ENCODE peak calls at places on chromosomes 13 and 19, in seven cellular contexts. One of them, this sample, is unnamed.

GRCh38 chr13:20664304-20664703 is 39.2 kb upstream of the IL17D start:
- DNase-seq in neural crest cell: no peak
- DNase-seq in dorsolateral prefrontal cortex: no peak
- DNase-seq in stimulated activated CD8-positive, alpha-beta memory T cell treated with anti-CD3 and anti-CD28 coated beads, Interleukin-2, amount 100 ng/mL, for 1 hour: no peak
- DNase-seq in mesothelial cell of epicardium: no peak
- DNase-seq in ACHN: no peak
- DNase-seq in stimulated activated CD4-positive, alpha-beta T cell treated with anti-CD3 and anti-CD28 coated beads, Interleukin-2, amount 100 ng/mL, for 48 hours: no peak
- DNase-seq in this sample: no peak

GRCh38 chr19:56562766-56563165 is 4.5 kb upstream of the ZNF470 start:
- DNase-seq in neural crest cell: no peak
- DNase-seq in dorsolateral prefrontal cortex: no peak
- DNase-seq in stimulated activated CD8-positive, alpha-beta memory T cell treated with anti-CD3 and anti-CD28 coated beads, Interleukin-2, amount 100 ng/mL, for 1 hour: no peak
- DNase-seq in mesothelial cell of epicardium: no peak
- DNase-seq in ACHN: no peak
- DNase-seq in stimulated activated CD4-positive, alpha-beta T cell treated with anti-CD3 and anti-CD28 coated beads, Interleukin-2, amount 100 ng/mL, for 48 hours: no peak
- DNase-seq in this sample: no peak

GRCh38 chr13:59776924-59777690 is 386.6 kb downstream of the DIAPH3 start:
- DNase-seq in neural crest cell: no peak
- DNase-seq in dorsolateral prefrontal cortex: no peak
- DNase-seq in stimulated activated CD8-positive, alpha-beta memory T cell treated with anti-CD3 and anti-CD28 coated beads, Interleukin-2, amount 100 ng/mL, for 1 hour: no peak
- DNase-seq in mesothelial cell of epicardium: no peak
- DNase-seq in ACHN: peak; percentile 39
- DNase-seq in stimulated activated CD4-positive, alpha-beta T cell treated with anti-CD3 and anti-CD28 coated beads, Interleukin-2, amount 100 ng/mL, for 48 hours: no peak
- DNase-seq in this sample: no peak

GRCh38 chr13:30581582-30581981 is 36.1 kb upstream of the USPL1 start:
- DNase-seq in neural crest cell: no peak
- DNase-seq in dorsolateral prefrontal cortex: no peak
- DNase-seq in stimulated activated CD8-positive, alpha-beta memory T cell treated with anti-CD3 and anti-CD28 coated beads, Interleukin-2, amount 100 ng/mL, for 1 hour: no peak
- DNase-seq in mesothelial cell of epicardium: no peak
- DNase-seq in ACHN: peak; percentile 45
- DNase-seq in stimulated activated CD4-positive, alpha-beta T cell treated with anti-CD3 and anti-CD28 coated beads, Interleukin-2, amount 100 ng/mL, for 48 hours: no peak
- DNase-seq in this sample: no peak

GRCh38 chr13:50152655-50153309 is 137.5 kb downstream of the KCNRG start:
- DNase-seq in neural crest cell: no peak
- DNase-seq in dorsolateral prefrontal cortex: no peak
- DNase-seq in stimulated activated CD8-positive, alpha-beta memory T cell treated with anti-CD3 and anti-CD28 coated beads, Interleukin-2, amount 100 ng/mL, for 1 hour: no peak
- DNase-seq in mesothelial cell of epicardium: no peak
- DNase-seq in ACHN: no peak
- DNase-seq in stimulated activated CD4-positive, alpha-beta T cell treated with anti-CD3 and anti-CD28 coated beads, Interleukin-2, amount 100 ng/mL, for 48 hours: no peak
- DNase-seq in this sample: no peak

GRCh38 chr19:362683-363082 is 18.1 kb upstream of the MIER2 start:
- DNase-seq in neural crest cell: no peak
- DNase-seq in dorsolateral prefrontal cortex: no peak
- DNase-seq in stimulated activated CD8-positive, alpha-beta memory T cell treated with anti-CD3 and anti-CD28 coated beads, Interleukin-2, amount 100 ng/mL, for 1 hour: no peak
- DNase-seq in mesothelial cell of epicardium: no peak
- DNase-seq in ACHN: no peak
- DNase-seq in stimulated activated CD4-positive, alpha-beta T cell treated with anti-CD3 and anti-CD28 coated beads, Interleukin-2, amount 100 ng/mL, for 48 hours: no peak
- DNase-seq in this sample: no peak

GRCh38 chr19:3224346-3225325 is at the start of gene CELF5:
- DNase-seq in neural crest cell: peak; percentile 58
- DNase-seq in dorsolateral prefrontal cortex: peak; percentile 65
- DNase-seq in stimulated activated CD8-positive, alpha-beta memory T cell treated with anti-CD3 and anti-CD28 coated beads, Interleukin-2, amount 100 ng/mL, for 1 hour: peak; percentile 20
- DNase-seq in mesothelial cell of epicardium: peak; percentile 56
- DNase-seq in ACHN: peak; percentile 43
- DNase-seq in stimulated activated CD4-positive, alpha-beta T cell treated with anti-CD3 and anti-CD28 coated beads, Interleukin-2, amount 100 ng/mL, for 48 hours: peak; percentile 57
- DNase-seq in this sample: no peak

GRCh38 chr13:53158201-53158600 is 129.6 kb downstream of the OLFM4 start:
- DNase-seq in neural crest cell: no peak
- DNase-seq in dorsolateral prefrontal cortex: no peak
- DNase-seq in stimulated activated CD8-positive, alpha-beta memory T cell treated with anti-CD3 and anti-CD28 coated beads, Interleukin-2, amount 100 ng/mL, for 1 hour: no peak
- DNase-seq in mesothelial cell of epicardium: no peak
- DNase-seq in ACHN: no peak
- DNase-seq in stimulated activated CD4-positive, alpha-beta T cell treated with anti-CD3 and anti-CD28 coated beads, Interleukin-2, amount 100 ng/mL, for 48 hours: no peak
- DNase-seq in this sample: no peak

GRCh38 chr13:97296740-97297139 is 74.6 kb downstream of the MBNL2 start:
- DNase-seq in neural crest cell: no peak
- DNase-seq in dorsolateral prefrontal cortex: no peak
- DNase-seq in stimulated activated CD8-positive, alpha-beta memory T cell treated with anti-CD3 and anti-CD28 coated beads, Interleukin-2, amount 100 ng/mL, for 1 hour: no peak
- DNase-seq in mesothelial cell of epicardium: no peak
- DNase-seq in ACHN: no peak
- DNase-seq in stimulated activated CD4-positive, alpha-beta T cell treated with anti-CD3 and anti-CD28 coated beads, Interleukin-2, amount 100 ng/mL, for 48 hours: no peak
- DNase-seq in this sample: no peak

GRCh38 chr13:36057041-36057440 is 74.1 kb downstream of the DCLK1 start:
- DNase-seq in neural crest cell: no peak
- DNase-seq in dorsolateral prefrontal cortex: no peak
- DNase-seq in stimulated activated CD8-positive, alpha-beta memory T cell treated with anti-CD3 and anti-CD28 coated beads, Interleukin-2, amount 100 ng/mL, for 1 hour: no peak
- DNase-seq in mesothelial cell of epicardium: no peak
- DNase-seq in ACHN: peak; percentile 15
- DNase-seq in stimulated activated CD4-positive, alpha-beta T cell treated with anti-CD3 and anti-CD28 coated beads, Interleukin-2, amount 100 ng/mL, for 48 hours: no peak
- DNase-seq in this sample: no peak

GRCh38 chr19:51089786-51090185 is 7.1 kb upstream of the KLK14 start:
- DNase-seq in neural crest cell: no peak
- DNase-seq in dorsolateral prefrontal cortex: no peak
- DNase-seq in stimulated activated CD8-positive, alpha-beta memory T cell treated with anti-CD3 and anti-CD28 coated beads, Interleukin-2, amount 100 ng/mL, for 1 hour: no peak
- DNase-seq in mesothelial cell of epicardium: no peak
- DNase-seq in ACHN: no peak
- DNase-seq in stimulated activated CD4-positive, alpha-beta T cell treated with anti-CD3 and anti-CD28 coated beads, Interleukin-2, amount 100 ng/mL, for 48 hours: no peak
- DNase-seq in this sample: no peak

GRCh38 chr19:14474827-14475226 is 327 bp downstream of the PTGER1 start:
- DNase-seq in neural crest cell: no peak
- DNase-seq in dorsolateral prefrontal cortex: no peak
- DNase-seq in stimulated activated CD8-positive, alpha-beta memory T cell treated with anti-CD3 and anti-CD28 coated beads, Interleukin-2, amount 100 ng/mL, for 1 hour: no peak
- DNase-seq in mesothelial cell of epicardium: no peak
- DNase-seq in ACHN: no peak
- DNase-seq in stimulated activated CD4-positive, alpha-beta T cell treated with anti-CD3 and anti-CD28 coated beads, Interleukin-2, amount 100 ng/mL, for 48 hours: no peak
- DNase-seq in this sample: no peak

GRCh38 chr13:112790735-112791641 is 101.2 kb downstream of the ATP11A start:
- DNase-seq in neural crest cell: no peak
- DNase-seq in dorsolateral prefrontal cortex: no peak
- DNase-seq in stimulated activated CD8-positive, alpha-beta memory T cell treated with anti-CD3 and anti-CD28 coated beads, Interleukin-2, amount 100 ng/mL, for 1 hour: no peak
- DNase-seq in mesothelial cell of epicardium: no peak
- DNase-seq in ACHN: no peak
- DNase-seq in stimulated activated CD4-positive, alpha-beta T cell treated with anti-CD3 and anti-CD28 coated beads, Interleukin-2, amount 100 ng/mL, for 48 hours: no peak
- DNase-seq in this sample: no peak

GRCh38 chr19:4053423-4054324 is 13.0 kb downstream of the ZBTB7A start:
- DNase-seq in neural crest cell: no peak
- DNase-seq in dorsolateral prefrontal cortex: no peak
- DNase-seq in stimulated activated CD8-positive, alpha-beta memory T cell treated with anti-CD3 and anti-CD28 coated beads, Interleukin-2, amount 100 ng/mL, for 1 hour: no peak
- DNase-seq in mesothelial cell of epicardium: no peak
- DNase-seq in ACHN: no peak
- DNase-seq in stimulated activated CD4-positive, alpha-beta T cell treated with anti-CD3 and anti-CD28 coated beads, Interleukin-2, amount 100 ng/mL, for 48 hours: no peak
- DNase-seq in this sample: no peak

GRCh38 chr19:31648347-31648746 is 299.1 kb upstream of the TSHZ3 start:
- DNase-seq in neural crest cell: no peak
- DNase-seq in dorsolateral prefrontal cortex: no peak
- DNase-seq in stimulated activated CD8-positive, alpha-beta memory T cell treated with anti-CD3 and anti-CD28 coated beads, Interleukin-2, amount 100 ng/mL, for 1 hour: no peak
- DNase-seq in mesothelial cell of epicardium: no peak
- DNase-seq in ACHN: no peak
- DNase-seq in stimulated activated CD4-positive, alpha-beta T cell treated with anti-CD3 and anti-CD28 coated beads, Interleukin-2, amount 100 ng/mL, for 48 hours: no peak
- DNase-seq in this sample: no peak

GRCh38 chr13:26888632-26889031 is 128.0 kb upstream of the GPR12 start:
- DNase-seq in neural crest cell: no peak
- DNase-seq in dorsolateral prefrontal cortex: no peak
- DNase-seq in stimulated activated CD8-positive, alpha-beta memory T cell treated with anti-CD3 and anti-CD28 coated beads, Interleukin-2, amount 100 ng/mL, for 1 hour: no peak
- DNase-seq in mesothelial cell of epicardium: no peak
- DNase-seq in ACHN: no peak
- DNase-seq in stimulated activated CD4-positive, alpha-beta T cell treated with anti-CD3 and anti-CD28 coated beads, Interleukin-2, amount 100 ng/mL, for 48 hours: no peak
- DNase-seq in this sample: no peak

GRCh38 chr19:10325732-10326131 is 7.6 kb downstream of the RAVER1 start:
- DNase-seq in neural crest cell: no peak
- DNase-seq in dorsolateral prefrontal cortex: no peak
- DNase-seq in stimulated activated CD8-positive, alpha-beta memory T cell treated with anti-CD3 and anti-CD28 coated beads, Interleukin-2, amount 100 ng/mL, for 1 hour: no peak
- DNase-seq in mesothelial cell of epicardium: no peak
- DNase-seq in ACHN: no peak
- DNase-seq in stimulated activated CD4-positive, alpha-beta T cell treated with anti-CD3 and anti-CD28 coated beads, Interleukin-2, amount 100 ng/mL, for 48 hours: no peak
- DNase-seq in this sample: no peak

GRCh38 chr19:45972944-45973525 is 630 bp downstream of the NOVA2 start:
- DNase-seq in neural crest cell: no peak
- DNase-seq in dorsolateral prefrontal cortex: no peak
- DNase-seq in stimulated activated CD8-positive, alpha-beta memory T cell treated with anti-CD3 and anti-CD28 coated beads, Interleukin-2, amount 100 ng/mL, for 1 hour: no peak
- DNase-seq in mesothelial cell of epicardium: no peak
- DNase-seq in ACHN: no peak
- DNase-seq in stimulated activated CD4-positive, alpha-beta T cell treated with anti-CD3 and anti-CD28 coated beads, Interleukin-2, amount 100 ng/mL, for 48 hours: no peak
- DNase-seq in this sample: no peak

GRCh38 chr19:57578487-57579205 is at the start of gene ZNF416:
- DNase-seq in neural crest cell: peak; percentile 90
- DNase-seq in dorsolateral prefrontal cortex: peak; percentile 99
- DNase-seq in stimulated activated CD8-positive, alpha-beta memory T cell treated with anti-CD3 and anti-CD28 coated beads, Interleukin-2, amount 100 ng/mL, for 1 hour: peak; percentile 90
- DNase-seq in mesothelial cell of epicardium: peak; percentile 89
- DNase-seq in ACHN: peak; percentile 96
- DNase-seq in stimulated activated CD4-positive, alpha-beta T cell treated with anti-CD3 and anti-CD28 coated beads, Interleukin-2, amount 100 ng/mL, for 48 hours: peak; percentile 88
- DNase-seq in this sample: peak; percentile 92

GRCh38 chr13:42367836-42368235 is 95.9 kb downstream of the AKAP11 start:
- DNase-seq in neural crest cell: no peak
- DNase-seq in dorsolateral prefrontal cortex: no peak
- DNase-seq in stimulated activated CD8-positive, alpha-beta memory T cell treated with anti-CD3 and anti-CD28 coated beads, Interleukin-2, amount 100 ng/mL, for 1 hour: no peak
- DNase-seq in mesothelial cell of epicardium: no peak
- DNase-seq in ACHN: no peak
- DNase-seq in stimulated activated CD4-positive, alpha-beta T cell treated with anti-CD3 and anti-CD28 coated beads, Interleukin-2, amount 100 ng/mL, for 48 hours: no peak
- DNase-seq in this sample: no peak

GRCh38 chr13:77506874-77507273 is 28.6 kb upstream of the SCEL start:
- DNase-seq in neural crest cell: no peak
- DNase-seq in dorsolateral prefrontal cortex: no peak
- DNase-seq in stimulated activated CD8-positive, alpha-beta memory T cell treated with anti-CD3 and anti-CD28 coated beads, Interleukin-2, amount 100 ng/mL, for 1 hour: no peak
- DNase-seq in mesothelial cell of epicardium: no peak
- DNase-seq in ACHN: peak; percentile 27
- DNase-seq in stimulated activated CD4-positive, alpha-beta T cell treated with anti-CD3 and anti-CD28 coated beads, Interleukin-2, amount 100 ng/mL, for 48 hours: no peak
- DNase-seq in this sample: no peak

GRCh38 chr19:6868341-6868740 is 19.0 kb upstream of the ADGRE1 start:
- DNase-seq in neural crest cell: no peak
- DNase-seq in dorsolateral prefrontal cortex: no peak
- DNase-seq in stimulated activated CD8-positive, alpha-beta memory T cell treated with anti-CD3 and anti-CD28 coated beads, Interleukin-2, amount 100 ng/mL, for 1 hour: no peak
- DNase-seq in mesothelial cell of epicardium: no peak
- DNase-seq in ACHN: no peak
- DNase-seq in stimulated activated CD4-positive, alpha-beta T cell treated with anti-CD3 and anti-CD28 coated beads, Interleukin-2, amount 100 ng/mL, for 48 hours: no peak
- DNase-seq in this sample: no peak

GRCh38 chr19:33235996-33236350 is 10.3 kb upstream of the SLC7A10 start:
- DNase-seq in neural crest cell: no peak
- DNase-seq in dorsolateral prefrontal cortex: no peak
- DNase-seq in stimulated activated CD8-positive, alpha-beta memory T cell treated with anti-CD3 and anti-CD28 coated beads, Interleukin-2, amount 100 ng/mL, for 1 hour: no peak
- DNase-seq in mesothelial cell of epicardium: no peak
- DNase-seq in ACHN: no peak
- DNase-seq in stimulated activated CD4-positive, alpha-beta T cell treated with anti-CD3 and anti-CD28 coated beads, Interleukin-2, amount 100 ng/mL, for 48 hours: no peak
- DNase-seq in this sample: no peak